ENCODE peak calls at places on chromosomes 13 and 19, in four cellular contexts. One of them, this sample, is unnamed. For H3K27me3, the result is how much of the 10 kb centered on the place peaks cover.

GRCh38 chr19:19138110-19138981 is at the start of gene TMEM161A:
- DNase-seq in cardiac muscle cell: peak
- DNase-seq in tibial artery: peak
- DNase-seq in brain microvascular endothelial cell: peak
- DNase-seq in this sample: peak

GRCh38 chr19:38907670-38908069 is 4.3 kb downstream of the CCER2 start:
- DNase-seq in brain microvascular endothelial cell: no peak
- DNase-seq in cardiac muscle cell: no peak
- DNase-seq in tibial artery: no peak
- DNase-seq in this sample: no peak

GRCh38 chr19:55079400-55080038 is 3.9 kb downstream of the EPS8L1 start:
- DNase-seq in cardiac muscle cell: no peak
- DNase-seq in brain microvascular endothelial cell: no peak
- DNase-seq in tibial artery: no peak
- DNase-seq in this sample: no peak

GRCh38 chr19:33447336-33448158 is 74.0 kb downstream of the CEBPG start:
- DNase-seq in tibial artery: no peak
- DNase-seq in brain microvascular endothelial cell: no peak
- DNase-seq in cardiac muscle cell: no peak
- DNase-seq in this sample: no peak

GRCh38 chr19:51396175-51396574 is 5.8 kb upstream of the C19orf84 start:
- DNase-seq in cardiac muscle cell: no peak
- DNase-seq in brain microvascular endothelial cell: no peak
- DNase-seq in tibial artery: no peak
- DNase-seq in this sample: no peak

GRCh38 chr19:42683917-42684513 is 56.3 kb downstream of the PSG3 start:
- DNase-seq in cardiac muscle cell: peak
- DNase-seq in brain microvascular endothelial cell: peak
- DNase-seq in tibial artery: no peak
- DNase-seq in this sample: no peak

GRCh38 chr13:95231393-95231792 is 69.9 kb downstream of the ABCC4 start:
- DNase-seq in brain microvascular endothelial cell: no peak
- DNase-seq in tibial artery: no peak
- DNase-seq in cardiac muscle cell: no peak
- DNase-seq in this sample: no peak

GRCh38 chr19:42292042-42292960 is 9.6 kb upstream of the PRR19 start:
- DNase-seq in cardiac muscle cell: no peak
- DNase-seq in brain microvascular endothelial cell: no peak
- DNase-seq in tibial artery: no peak
- DNase-seq in this sample: no peak

GRCh38 chr13:96650301-96650886 is 343.9 kb downstream of the OXGR1 start:
- DNase-seq in brain microvascular endothelial cell: peak
- DNase-seq in cardiac muscle cell: no peak
- DNase-seq in tibial artery: no peak
- DNase-seq in this sample: no peak

GRCh38 chr19:850221-850978 is 1.7 kb upstream of the ELANE start:
- DNase-seq in brain microvascular endothelial cell: peak
- DNase-seq in cardiac muscle cell: peak
- DNase-seq in tibial artery: peak
- DNase-seq in this sample: peak

GRCh38 chr13:52851153-52851962 is 2.9 kb upstream of the PCDH8 start:
- DNase-seq in cardiac muscle cell: peak
- DNase-seq in brain microvascular endothelial cell: no peak
- DNase-seq in tibial artery: peak
- DNase-seq in this sample: no peak

GRCh38 chr19:41906916-41907680 is 21.2 kb downstream of the ERFL start:
- DNase-seq in cardiac muscle cell: no peak
- DNase-seq in tibial artery: no peak
- DNase-seq in brain microvascular endothelial cell: no peak
- DNase-seq in this sample: no peak

GRCh38 chr19:24052811-24053210 is 34.2 kb upstream of the ZNF254 start:
- DNase-seq in cardiac muscle cell: no peak
- DNase-seq in brain microvascular endothelial cell: no peak
- DNase-seq in tibial artery: no peak
- DNase-seq in this sample: no peak

GRCh38 chr13:108274718-108275117 is 5.2 kb downstream of the TNFSF13B start:
- DNase-seq in cardiac muscle cell: no peak
- DNase-seq in tibial artery: no peak
- DNase-seq in brain microvascular endothelial cell: no peak
- DNase-seq in this sample: no peak

GRCh38 chr19:45825917-45826893 is 11.1 kb upstream of the RSPH6A start:
- DNase-seq in cardiac muscle cell: no peak
- DNase-seq in brain microvascular endothelial cell: no peak
- DNase-seq in tibial artery: no peak
- DNase-seq in this sample: no peak

GRCh38 chr13:19881641-19882040 is 18.2 kb upstream of the ZMYM5 start:
- DNase-seq in brain microvascular endothelial cell: no peak
- DNase-seq in tibial artery: no peak
- DNase-seq in cardiac muscle cell: no peak
- DNase-seq in this sample: no peak

GRCh38 chr19:3606690-3607289 is at the start of gene TBXA2R:
- DNase-seq in tibial artery: peak
- DNase-seq in brain microvascular endothelial cell: peak
- DNase-seq in cardiac muscle cell: peak
- DNase-seq in this sample: no peak

GRCh38 chr13:98462946-98463345 is 114.0 kb downstream of the STK24 start:
- DNase-seq in tibial artery: no peak
- DNase-seq in cardiac muscle cell: no peak
- DNase-seq in brain microvascular endothelial cell: no peak
- DNase-seq in this sample: no peak

GRCh38 chr19:15022752-15023151 is 26.5 kb upstream of the CASP14 start:
- DNase-seq in cardiac muscle cell: no peak
- DNase-seq in brain microvascular endothelial cell: no peak
- DNase-seq in tibial artery: no peak
- DNase-seq in this sample: no peak

GRCh38 chr13:108700421-108701170 is 71.2 kb downstream of the MYO16 start:
- DNase-seq in cardiac muscle cell: no peak
- DNase-seq in tibial artery: no peak
- DNase-seq in brain microvascular endothelial cell: peak
- DNase-seq in this sample: peak

GRCh38 chr19:49147923-49148682 is 7.1 kb downstream of the HRC start:
- DNase-seq in cardiac muscle cell: no peak
- DNase-seq in brain microvascular endothelial cell: no peak
- DNase-seq in tibial artery: no peak
- DNase-seq in this sample: no peak

GRCh38 chr13:110154370-110155031 is 152.5 kb downstream of the COL4A1 start:
- DNase-seq in cardiac muscle cell: no peak
- DNase-seq in tibial artery: no peak
- DNase-seq in brain microvascular endothelial cell: no peak
- DNase-seq in this sample: no peak

GRCh38 chr19:38684078-38684861 is 36.8 kb downstream of the ACTN4 start:
- DNase-seq in brain microvascular endothelial cell: peak
- DNase-seq in tibial artery: peak
- DNase-seq in cardiac muscle cell: no peak
- DNase-seq in this sample: no peak

GRCh38 chr13:54852831-54853230 is 1824.2 kb downstream of the OLFM4 start:
- DNase-seq in cardiac muscle cell: no peak
- DNase-seq in tibial artery: no peak
- DNase-seq in brain microvascular endothelial cell: no peak
- DNase-seq in this sample: no peak

GRCh38 chr13:47239025-47239424 is 342.2 kb upstream of the HTR2A start:
- DNase-seq in brain microvascular endothelial cell: no peak
- DNase-seq in cardiac muscle cell: no peak
- DNase-seq in tibial artery: no peak
- DNase-seq in this sample: no peak

GRCh38 chr13:96822900-96823299 is 171.4 kb downstream of the OXGR1 start:
- DNase-seq in brain microvascular endothelial cell: no peak
- DNase-seq in cardiac muscle cell: peak
- DNase-seq in tibial artery: peak
- DNase-seq in this sample: no peak

GRCh38 chr19:53394522-53394973 is 401 bp upstream of the ZNF765 start:
- DNase-seq in cardiac muscle cell: peak
- DNase-seq in brain microvascular endothelial cell: no peak
- DNase-seq in tibial artery: peak
- DNase-seq in this sample: no peak

GRCh38 chr19:3494051-3494450 is 6.4 kb downstream of the DOHH start:
- DNase-seq in cardiac muscle cell: peak
- DNase-seq in tibial artery: no peak
- DNase-seq in brain microvascular endothelial cell: no peak
- DNase-seq in this sample: no peak

GRCh38 chr13:71089105-71089504 is 777.9 kb downstream of the DACH1 start:
- DNase-seq in cardiac muscle cell: no peak
- DNase-seq in tibial artery: no peak
- DNase-seq in brain microvascular endothelial cell: no peak
- DNase-seq in this sample: no peak

GRCh38 chr13:71087006-71087405 is 780.0 kb downstream of the DACH1 start:
- DNase-seq in cardiac muscle cell: no peak
- DNase-seq in tibial artery: no peak
- DNase-seq in brain microvascular endothelial cell: no peak
- DNase-seq in this sample: no peak

DNA sequence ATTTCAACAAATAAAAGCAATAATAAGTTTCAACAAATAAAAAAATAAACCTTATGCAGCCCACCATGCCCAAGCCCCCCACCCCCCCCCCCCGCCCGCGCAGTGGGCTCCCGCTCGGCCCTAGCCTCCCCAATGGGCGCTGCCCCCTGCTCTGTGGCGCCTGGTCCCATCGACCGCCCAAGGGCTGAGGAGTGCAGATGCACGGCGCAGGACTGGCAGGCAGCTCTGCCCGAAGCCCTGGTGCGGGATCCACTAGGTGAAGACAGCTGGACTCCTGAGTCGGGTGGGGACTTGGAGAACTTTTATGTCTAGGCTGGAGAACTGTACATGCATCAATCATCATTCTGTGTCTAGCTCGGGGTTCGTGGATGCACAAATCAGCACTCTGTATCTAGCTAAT is 779.6 kb downstream of the DACH1 start:
- DNase-seq in brain microvascular endothelial cell: no peak
- DNase-seq in tibial artery: no peak
- DNase-seq in cardiac muscle cell: no peak
- DNase-seq in this sample: no peak
- H3K27me3 ChIP-seq in brain microvascular endothelial cell: under half
- H3K27me3 ChIP-seq in tibial artery: under half
- H3K27me3 ChIP-seq in cardiac muscle cell: under half
- H3K27me3 ChIP-seq in this sample: under half

GRCh38 chr13:60134376-60134775 is 29.4 kb downstream of the DIAPH3 start:
- DNase-seq in brain microvascular endothelial cell: no peak
- DNase-seq in cardiac muscle cell: peak
- DNase-seq in tibial artery: no peak
- DNase-seq in this sample: no peak
- TF ChIP-seq CTCF in brain microvascular endothelial cell: peak
- TF ChIP-seq CTCF in cardiac muscle cell: peak
- TF ChIP-seq CTCF in tibial artery: peak
- TF ChIP-seq CTCF in this sample: peak

GRCh38 chr13:48977973-48978372 is 2.3 kb downstream of the FNDC3A start:
- DNase-seq in brain microvascular endothelial cell: peak
- DNase-seq in cardiac muscle cell: no peak
- DNase-seq in tibial artery: no peak
- DNase-seq in this sample: no peak
- H3K4me3 ChIP-seq in brain microvascular endothelial cell: peak
- H3K4me3 ChIP-seq in cardiac muscle cell: peak
- H3K4me3 ChIP-seq in tibial artery: peak
- H3K4me3 ChIP-seq in this sample: peak

GRCh38 chr19:29269641-29270040 is 56.7 kb upstream of the UQCRFS1 start:
- DNase-seq in brain microvascular endothelial cell: no peak
- DNase-seq in cardiac muscle cell: peak
- DNase-seq in tibial artery: no peak
- DNase-seq in this sample: no peak
- H3K27me3 ChIP-seq in brain microvascular endothelial cell: under half
- H3K27me3 ChIP-seq in cardiac muscle cell: under half
- H3K27me3 ChIP-seq in tibial artery: under half
- H3K27me3 ChIP-seq in this sample: under half

This sample was measured in AG04450.